ENCODE peak calls at places on chromosomes 5 and 9, in eight cellular contexts. Q is NT2/D1, W is HAP-1, M is fibroblast of lung, R is MM.1S, T is thoracic aorta, G is BJ, A is heart left ventricle. K is an unnamed sample.
A peak's percentile ranks its signal among the peaks of the same experiment; 100 is the strongest.

GRCh38 chr9:18122156-18122555 is 351.8 kb upstream of the ADAMTSL1 start:
- DNase-seq in T (no peak), W (no peak), R (no peak), Q (no peak), G (peak; percentile 9), M (peak; percentile 13), A (no peak), K (no peak)

GRCh38 chr5:157761690-157762611 is 18.4 kb downstream of the LSM11 start:
- DNase-seq in M (peak; percentile 63), A (no peak), Q (no peak), W (peak; percentile 74), G (no peak), R (peak; percentile 66), T (no peak), K (peak; percentile 41)

GRCh38 chr5:172838151-172838875 is 4.3 kb downstream of the ERGIC1 start:
- DNase-seq in M (no peak), R (no peak), Q (no peak), T (no peak), G (no peak), W (no peak), A (no peak), K (no peak)

GRCh38 chr5:36369092-36369737 is 67.5 kb upstream of the RANBP3L start:
- DNase-seq in T (no peak), A (no peak), R (no peak), W (peak; percentile 3), G (no peak), Q (no peak), M (peak; percentile 68), K (no peak)

GRCh38 chr5:93017854-93018253 is 563.2 kb downstream of the NR2F1-AS1 start:
- DNase-seq in W (no peak), Q (no peak), T (no peak), R (no peak), M (peak; percentile 87), A (no peak), G (peak; percentile 37), K (no peak)

GRCh38 chr5:131944700-131945550 is 538 bp downstream of the MEIKIN start:
- DNase-seq in R (no peak), A (no peak), W (no peak), Q (no peak), M (no peak), T (no peak), G (no peak), K (no peak)

GRCh38 chr5:39691993-39692392 is 267.2 kb upstream of the DAB2 start:
- DNase-seq in R (no peak), W (peak; percentile 2), Q (no peak), T (no peak), M (no peak), G (no peak), A (no peak), K (no peak)

GRCh38 chr9:89025538-89025937 is 34.3 kb downstream of the S1PR3 start:
- DNase-seq in R (no peak), M (no peak), G (no peak), W (no peak), Q (no peak), T (no peak), A (no peak), K (no peak)

GRCh38 chr9:127943011-127943662 is 5.5 kb upstream of the DPM2 start:
- DNase-seq in G (no peak), R (no peak), A (no peak), W (no peak), Q (no peak), M (no peak), T (no peak), K (no peak)
- H3K36me3 ChIP-seq in G (peaks cover 30% of the 10 kb centered on the region), R (no peaks in the 10 kb centered on the region), A (peaks cover 30% of the 10 kb centered on the region), W (peaks cover 24% of the 10 kb centered on the region), Q (peaks cover 69% of the 10 kb centered on the region), M (peaks cover 12% of the 10 kb centered on the region), T (peaks cover 26% of the 10 kb centered on the region), K (peaks cover 22% of the 10 kb centered on the region)

GRCh38 chr9:127520941-127521918 is 69.9 kb downstream of the LRSAM1 start:
- DNase-seq in W (no peak), A (peak; percentile 69), Q (no peak), T (no peak), R (no peak), G (no peak), M (peak; percentile 91), K (no peak)
- H3K36me3 ChIP-seq in W (peaks cover 46% of the 10 kb centered on the region), A (peaks cover 50% of the 10 kb centered on the region), Q (peaks cover 75% of the 10 kb centered on the region), T (peaks cover 30% of the 10 kb centered on the region), R (no peaks in the 10 kb centered on the region), G (peaks cover 55% of the 10 kb centered on the region), M (peaks cover 52% of the 10 kb centered on the region), K (no peaks in the 10 kb centered on the region)

GRCh38 chr9:136656795-136657611 is 5.7 kb upstream of the EGFL7 start:
- DNase-seq in Q (no peak), T (no peak), W (no peak), A (peak; percentile 63), G (no peak), M (no peak), R (no peak), K (peak; percentile 9)
- H3K36me3 ChIP-seq in Q (no peaks in the 10 kb centered on the region), T (no peaks in the 10 kb centered on the region), W (no peaks in the 10 kb centered on the region), A (no peaks in the 10 kb centered on the region), G (no peaks in the 10 kb centered on the region), M (no peaks in the 10 kb centered on the region), R (no peaks in the 10 kb centered on the region), K (no peaks in the 10 kb centered on the region)

GRCh38 chr9:135708164-135708563 is 6.2 kb downstream of the KCNT1 start:
- DNase-seq in G (no peak), A (no peak), M (no peak), W (no peak), T (no peak), R (no peak), Q (no peak), K (no peak)
- H3K36me3 ChIP-seq in G (no peaks in the 10 kb centered on the region), A (no peaks in the 10 kb centered on the region), M (no peaks in the 10 kb centered on the region), W (no peaks in the 10 kb centered on the region), T (no peaks in the 10 kb centered on the region), R (no peaks in the 10 kb centered on the region), Q (no peaks in the 10 kb centered on the region), K (no peaks in the 10 kb centered on the region)